ENCODE peak calls at places on chromosomes 11 and 22, in four cellular contexts. One of them, this sample, is unnamed.

GRCh38 chr11:32438883-32439487 is 3.6 kb upstream of the WT1 start:
- DNase-seq in dorsolateral prefrontal cortex: no peak
- DNase-seq in A549: no peak
- DNase-seq in cardiac muscle cell: peak
- DNase-seq in this sample: no peak

GRCh38 chr11:102810943-102811528 is 13.1 kb upstream of the MMP1 start:
- DNase-seq in dorsolateral prefrontal cortex: no peak
- DNase-seq in A549: peak
- DNase-seq in cardiac muscle cell: peak
- DNase-seq in this sample: no peak

GRCh38 chr22:40101417-40102101 is 76.2 kb upstream of the TNRC6B start:
- DNase-seq in dorsolateral prefrontal cortex: no peak
- DNase-seq in A549: no peak
- DNase-seq in cardiac muscle cell: no peak
- DNase-seq in this sample: no peak

GRCh38 chr11:104275992-104276391 is 112.0 kb upstream of the PDGFD start:
- DNase-seq in dorsolateral prefrontal cortex: no peak
- DNase-seq in A549: no peak
- DNase-seq in cardiac muscle cell: no peak
- DNase-seq in this sample: no peak

GRCh38 chr22:46056169-46057041 is 79.4 kb upstream of the WNT7B start:
- DNase-seq in dorsolateral prefrontal cortex: peak
- DNase-seq in A549: no peak
- DNase-seq in cardiac muscle cell: no peak
- DNase-seq in this sample: no peak

GRCh38 chr11:135074397-135074998 is 662.5 kb upstream of the B3GAT1 start:
- DNase-seq in cardiac muscle cell: no peak
- DNase-seq in A549: no peak
- DNase-seq in dorsolateral prefrontal cortex: no peak
- DNase-seq in this sample: no peak

GRCh38 chr22:36769541-36769940 is 6.4 kb downstream of the IFT27 start:
- DNase-seq in A549: no peak
- DNase-seq in cardiac muscle cell: no peak
- DNase-seq in dorsolateral prefrontal cortex: no peak
- DNase-seq in this sample: no peak

GRCh38 chr11:45879803-45880685 is 5.4 kb upstream of the MAPK8IP1 start:
- DNase-seq in A549: no peak
- DNase-seq in cardiac muscle cell: no peak
- DNase-seq in dorsolateral prefrontal cortex: no peak
- DNase-seq in this sample: no peak

GRCh38 chr22:44229331-44229730 is 48.6 kb downstream of the PARVG start:
- DNase-seq in cardiac muscle cell: no peak
- DNase-seq in dorsolateral prefrontal cortex: no peak
- DNase-seq in A549: no peak
- DNase-seq in this sample: no peak

GRCh38 chr11:95599959-95600586 is 189.5 kb downstream of the FAM76B start:
- DNase-seq in dorsolateral prefrontal cortex: no peak
- DNase-seq in cardiac muscle cell: no peak
- DNase-seq in A549: no peak
- DNase-seq in this sample: no peak

GRCh38 chr11:119468511-119468910 is 45.5 kb upstream of the THY1 start:
- DNase-seq in cardiac muscle cell: no peak
- DNase-seq in A549: no peak
- DNase-seq in dorsolateral prefrontal cortex: no peak
- DNase-seq in this sample: no peak

GRCh38 chr22:31451709-31452571 is 37.7 kb downstream of the EIF4ENIF1 start:
- DNase-seq in dorsolateral prefrontal cortex: no peak
- DNase-seq in A549: peak
- DNase-seq in cardiac muscle cell: peak
- DNase-seq in this sample: peak
- TF ChIP-seq CTCF in dorsolateral prefrontal cortex: peak
- TF ChIP-seq CTCF in A549: peak
- TF ChIP-seq CTCF in cardiac muscle cell: peak
- TF ChIP-seq CTCF in this sample: peak

DNA sequence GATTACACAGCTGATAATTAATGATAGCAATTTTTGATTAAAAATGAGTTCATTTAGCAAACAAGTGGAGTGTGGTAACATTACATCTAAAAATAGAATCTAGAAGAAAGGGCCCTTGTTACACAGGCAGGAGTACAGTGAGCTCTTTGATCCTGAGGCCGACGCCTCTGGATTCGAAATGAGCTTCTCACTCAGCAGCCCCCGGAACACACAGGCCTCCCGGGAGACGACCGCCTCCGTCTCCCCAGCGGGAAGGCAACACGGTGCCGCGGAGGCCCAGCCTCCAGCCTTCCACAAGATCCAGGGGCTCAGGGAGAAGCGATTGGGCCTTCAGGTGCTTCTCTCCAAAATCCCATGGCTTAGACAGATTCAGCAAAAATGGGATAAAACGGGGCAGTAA is 379.1 kb downstream of the BRD1 start:
- DNase-seq in A549: no peak
- DNase-seq in cardiac muscle cell: no peak
- DNase-seq in dorsolateral prefrontal cortex: peak
- DNase-seq in this sample: no peak
- H3K4me3 ChIP-seq in A549: no peak
- H3K4me3 ChIP-seq in cardiac muscle cell: no peak
- H3K4me3 ChIP-seq in dorsolateral prefrontal cortex: peak
- H3K4me3 ChIP-seq in this sample: no peak

GRCh38 chr11:57340228-57340627 is 2.1 kb downstream of the P2RX3 start:
- DNase-seq in cardiac muscle cell: peak
- DNase-seq in dorsolateral prefrontal cortex: no peak
- DNase-seq in A549: no peak
- DNase-seq in this sample: no peak
- TF ChIP-seq CTCF in cardiac muscle cell: peak
- TF ChIP-seq CTCF in dorsolateral prefrontal cortex: no peak
- TF ChIP-seq CTCF in A549: no peak
- TF ChIP-seq CTCF in this sample: no peak

GRCh38 chr11:114440971-114441810 is 1.9 kb downstream of the REXO2 start:
- DNase-seq in cardiac muscle cell: no peak
- DNase-seq in dorsolateral prefrontal cortex: no peak
- DNase-seq in A549: no peak
- DNase-seq in this sample: no peak
- H3K4me3 ChIP-seq in cardiac muscle cell: peak
- H3K4me3 ChIP-seq in dorsolateral prefrontal cortex: peak
- H3K4me3 ChIP-seq in A549: peak
- H3K4me3 ChIP-seq in this sample: no peak

GRCh38 chr22:27682438-27682837 is 119.1 kb downstream of the MN1 start:
- DNase-seq in dorsolateral prefrontal cortex: no peak
- DNase-seq in A549: no peak
- DNase-seq in cardiac muscle cell: peak
- DNase-seq in this sample: no peak

GRCh38 chr22:27680636-27681035 is 120.9 kb downstream of the MN1 start:
- DNase-seq in dorsolateral prefrontal cortex: no peak
- DNase-seq in cardiac muscle cell: no peak
- DNase-seq in A549: no peak
- DNase-seq in this sample: no peak

GRCh38 chr22:27679722-27680488 is 121.7 kb downstream of the MN1 start:
- DNase-seq in dorsolateral prefrontal cortex: no peak
- DNase-seq in cardiac muscle cell: no peak
- DNase-seq in A549: no peak
- DNase-seq in this sample: no peak

GRCh38 chr22:27677895-27678458 is 123.6 kb downstream of the MN1 start:
- DNase-seq in dorsolateral prefrontal cortex: no peak
- DNase-seq in A549: no peak
- DNase-seq in cardiac muscle cell: no peak
- DNase-seq in this sample: no peak

DNA sequence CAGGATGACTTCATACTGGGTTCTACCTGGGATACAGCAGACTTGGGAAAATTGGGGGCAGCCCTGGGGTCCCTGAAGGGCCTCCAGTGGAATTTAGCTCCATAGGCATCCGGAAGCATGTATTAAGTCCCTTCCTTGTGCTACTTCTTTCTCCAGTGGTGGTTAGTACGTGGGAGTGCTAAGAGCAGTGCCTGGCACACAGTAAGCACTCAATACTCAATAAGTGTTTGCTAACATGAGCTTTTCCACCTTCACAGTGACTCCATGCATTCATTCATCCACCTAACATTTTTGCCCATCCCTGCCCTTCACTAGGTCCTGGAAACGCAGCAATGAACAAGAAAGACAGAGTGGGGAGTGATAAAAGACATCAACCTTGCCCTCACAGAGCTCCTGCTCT is 120.5 kb downstream of the MN1 start:
- DNase-seq in cardiac muscle cell: no peak
- DNase-seq in A549: no peak
- DNase-seq in dorsolateral prefrontal cortex: no peak
- DNase-seq in this sample: no peak
- TF ChIP-seq CTCF in cardiac muscle cell: no peak
- TF ChIP-seq CTCF in A549: no peak
- TF ChIP-seq CTCF in dorsolateral prefrontal cortex: no peak
- TF ChIP-seq CTCF in this sample: no peak

GRCh38 chr11:27717801-27718229 is 17.6 kb upstream of the BDNF start:
- DNase-seq in dorsolateral prefrontal cortex: no peak
- DNase-seq in A549: no peak
- DNase-seq in cardiac muscle cell: no peak
- DNase-seq in this sample: no peak

GRCh38 chr11:27718346-27718852 is 18.1 kb upstream of the BDNF start:
- DNase-seq in dorsolateral prefrontal cortex: peak
- DNase-seq in A549: peak
- DNase-seq in cardiac muscle cell: peak
- DNase-seq in this sample: no peak

GRCh38 chr11:27720277-27720830 is 20.1 kb upstream of the BDNF start:
- DNase-seq in A549: peak
- DNase-seq in cardiac muscle cell: peak
- DNase-seq in dorsolateral prefrontal cortex: no peak
- DNase-seq in this sample: no peak

GRCh38 chr11:27718853-27719574 is 18.8 kb upstream of the BDNF start:
- DNase-seq in A549: peak
- DNase-seq in cardiac muscle cell: peak
- DNase-seq in dorsolateral prefrontal cortex: peak
- DNase-seq in this sample: no peak

GRCh38 chr11:27719575-27719925 is 19.3 kb upstream of the BDNF start:
- DNase-seq in A549: no peak
- DNase-seq in cardiac muscle cell: no peak
- DNase-seq in dorsolateral prefrontal cortex: no peak
- DNase-seq in this sample: no peak
- H3K4me3 ChIP-seq in A549: peak
- H3K4me3 ChIP-seq in cardiac muscle cell: peak
- H3K4me3 ChIP-seq in dorsolateral prefrontal cortex: peak
- H3K4me3 ChIP-seq in this sample: no peak

DNA sequence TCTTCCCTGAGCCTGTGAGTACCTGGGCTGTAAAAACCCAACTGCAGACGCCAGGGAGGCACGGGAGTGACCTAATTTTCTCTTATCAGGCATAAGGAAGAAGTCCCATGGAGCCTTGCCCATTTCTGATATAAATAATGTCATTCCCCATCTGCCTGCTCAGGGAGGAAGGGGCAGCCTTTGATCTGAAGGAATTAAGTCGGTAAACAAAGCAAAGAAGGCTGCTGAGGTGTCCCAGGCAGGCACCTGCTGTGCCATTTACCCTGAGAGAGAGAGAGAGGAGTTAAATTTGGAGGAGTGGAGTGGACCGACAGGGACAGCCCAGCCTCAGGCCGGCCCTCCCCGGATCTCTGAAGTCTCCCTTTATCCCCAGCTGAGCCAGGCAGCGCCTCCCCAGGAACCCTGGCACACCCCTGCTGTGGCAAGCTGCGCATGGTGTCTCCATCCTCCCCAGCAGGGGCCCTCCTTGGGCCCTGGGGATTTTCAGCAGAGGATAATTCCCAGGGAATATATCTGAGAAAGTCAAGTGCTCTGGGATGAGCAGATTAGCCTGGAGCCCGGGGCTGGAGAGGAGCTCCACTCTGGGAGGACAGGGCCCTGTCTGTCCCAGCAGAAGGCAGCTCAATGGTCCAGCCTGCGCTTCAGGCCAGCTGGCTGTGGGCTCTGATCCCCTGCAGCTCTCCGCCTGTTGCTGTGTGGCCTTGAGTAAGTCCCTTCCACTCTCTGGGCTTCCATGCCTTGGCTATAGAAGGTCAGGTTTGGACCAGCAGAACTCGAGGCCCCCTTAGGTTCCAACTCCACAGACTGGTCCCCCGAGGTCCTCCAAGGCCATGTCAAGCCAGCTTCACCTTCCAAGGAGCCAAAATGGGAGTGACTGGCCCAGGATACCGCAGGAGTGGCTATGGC is 17.5 kb upstream of the CABP7 start:
- DNase-seq in A549: peak
- DNase-seq in cardiac muscle cell: no peak
- DNase-seq in dorsolateral prefrontal cortex: no peak
- DNase-seq in this sample: no peak
- TF ChIP-seq CTCF in A549: no peak
- TF ChIP-seq CTCF in cardiac muscle cell: no peak
- TF ChIP-seq CTCF in dorsolateral prefrontal cortex: no peak
- TF ChIP-seq CTCF in this sample: no peak

DNA sequence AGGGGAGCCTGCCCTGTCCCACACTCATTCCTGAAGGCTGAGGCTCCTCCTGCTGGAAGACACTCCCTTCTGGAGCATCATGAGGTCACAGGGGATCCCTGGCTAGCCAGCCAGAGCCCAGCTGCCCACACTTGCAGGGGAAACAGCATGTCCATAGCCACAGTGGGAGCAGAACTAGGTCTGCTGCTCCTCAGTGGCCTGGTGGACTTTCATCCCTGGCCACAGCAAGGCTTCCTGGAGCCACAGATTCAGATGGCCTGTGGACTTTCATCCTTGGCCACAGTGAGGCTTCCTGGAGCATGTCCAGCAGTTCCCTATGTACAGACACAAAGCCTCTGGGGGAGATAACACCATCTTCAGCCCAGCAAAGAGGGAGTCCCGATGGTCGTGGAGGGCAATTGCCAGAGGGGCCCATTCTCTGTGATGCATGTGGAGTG is 5.9 kb upstream of the APOL6 start:
- DNase-seq in dorsolateral prefrontal cortex: no peak
- DNase-seq in cardiac muscle cell: no peak
- DNase-seq in A549: no peak
- DNase-seq in this sample: no peak
- H3K4me3 ChIP-seq in dorsolateral prefrontal cortex: no peak
- H3K4me3 ChIP-seq in cardiac muscle cell: no peak
- H3K4me3 ChIP-seq in A549: no peak
- H3K4me3 ChIP-seq in this sample: no peak

This sample was measured in GM12864.